ENCODE peak calls at places on chromosomes 7 and 10, in four cellular contexts. X is Caki2; E is stimulated activated CD4-positive, alpha-beta T cell treated with anti-CD3 and anti-CD28 coated beads, Interleukin-4, amount 100 ng/mL, for 24 hours; J is stimulated activated CD8-positive, alpha-beta memory T cell treated with anti-CD3 and anti-CD28 coated beads, Interleukin-12 subunit alpha, Interleukin-12 subunit beta, amount 100 ng/mL, for 4 hours. O is an unnamed sample.

GRCh38 chr7:101911800-101912705 is 94.6 kb downstream of the CUX1 start:
- DNase-seq in X (peak), E (no peak), J (no peak), O (no peak)

GRCh38 chr7:5373300-5373699 is 50.3 kb downstream of the TNRC18 start:
- DNase-seq in X (no peak), E (no peak), J (no peak), O (no peak)

GRCh38 chr7:126700807-126701604 is 551.7 kb downstream of the GRM8 start:
- DNase-seq in X (peak), E (peak), J (no peak), O (peak)

GRCh38 chr10:61024801-61025201 is 80.8 kb upstream of the RHOBTB1 start:
- DNase-seq in X (no peak), E (no peak), J (no peak), O (no peak)

GRCh38 chr7:123615344-123615743 is 13.7 kb downstream of the ASB15 start:
- DNase-seq in X (no peak), E (no peak), J (no peak), O (no peak)

GRCh38 chr10:117635851-117636250 is 93.3 kb downstream of the EMX2 start:
- DNase-seq in X (no peak), E (no peak), J (no peak), O (no peak)

GRCh38 chr7:110432061-110432553 is 658.8 kb upstream of the LRRN3 start:
- DNase-seq in X (no peak), E (no peak), J (no peak), O (no peak)

GRCh38 chr10:117740696-117741222 is 198.2 kb downstream of the EMX2 start:
- DNase-seq in X (no peak), E (no peak), J (no peak), O (no peak)

GRCh38 chr7:105261689-105262088 is 127.0 kb downstream of the SRPK2 start:
- DNase-seq in X (peak), E (no peak), J (no peak), O (no peak)

GRCh38 chr7:101185258-101185839 is 5.3 kb upstream of the NAT16 start:
- DNase-seq in X (peak), E (no peak), J (no peak), O (peak)

GRCh38 chr7:74544706-74545469 is 91.2 kb downstream of the GTF2IRD1 start:
- DNase-seq in X (no peak), E (peak), J (no peak), O (peak)

GRCh38 chr7:131108212-131108980 is 219.3 kb upstream of the MKLN1 start:
- DNase-seq in X (peak), E (peak), J (no peak), O (peak)

GRCh38 chr7:101820703-101821102 is 3.3 kb downstream of the CUX1 start:
- DNase-seq in X (no peak), E (no peak), J (no peak), O (no peak)

GRCh38 chr7:97480700-97481410 is 251.0 kb upstream of the TAC1 start:
- DNase-seq in X (no peak), E (no peak), J (no peak), O (no peak)

GRCh38 chr7:29292886-29293658 is 98.5 kb downstream of the CHN2 start:
- DNase-seq in X (no peak), E (no peak), J (no peak), O (no peak)

GRCh38 chr10:124906551-124907001 is 35.3 kb upstream of the ZRANB1 start:
- DNase-seq in X (no peak), E (no peak), J (no peak), O (peak)

GRCh38 chr10:95430231-95430951 is 130.8 kb downstream of the SORBS1 start:
- DNase-seq in X (peak), E (peak), J (no peak), O (peak)

GRCh38 chr7:28433604-28434254 is 21.4 kb downstream of the CREB5 start:
- DNase-seq in X (peak), E (no peak), J (no peak), O (peak)

GRCh38 chr7:542935-543789 is 23.5 kb upstream of the PDGFA start:
- DNase-seq in X (peak), E (no peak), J (no peak), O (peak)

GRCh38 chr10:112126172-112126571 is 57.4 kb downstream of the GPAM start:
- DNase-seq in X (no peak), E (no peak), J (no peak), O (no peak)

GRCh38 chr10:129849452-129849750 is 114.7 kb downstream of the EBF3 start:
- DNase-seq in X (no peak), E (no peak), J (no peak), O (no peak)

GRCh38 chr7:28629216-28629848 is 217.0 kb downstream of the CREB5 start:
- DNase-seq in X (no peak), E (no peak), J (no peak), O (peak)

GRCh38 chr10:34768261-34768971 is 46.7 kb downstream of the PARD3 start:
- DNase-seq in X (peak), E (no peak), J (no peak), O (no peak)

GRCh38 chr7:41416208-41416595 is 286.7 kb downstream of the INHBA start:
- DNase-seq in X (no peak), E (no peak), J (no peak), O (no peak)

GRCh38 chr7:104980969-104981670 is 32.9 kb upstream of the KMT2E start:
- DNase-seq in X (peak), E (no peak), J (no peak), O (peak)

GRCh38 chr7:26856481-26856880 is 7.9 kb downstream of the SKAP2 start:
- DNase-seq in X (no peak), E (no peak), J (no peak), O (peak)

GRCh38 chr10:17074548-17074860 is 55.1 kb downstream of the CUBN start:
- DNase-seq in X (no peak), E (no peak), J (no peak), O (peak)

GRCh38 chr7:26284995-26285632 is 6.5 kb upstream of the SNX10 start:
- DNase-seq in X (no peak), E (no peak), J (no peak), O (no peak)

O was measured in RCC 7860.